ENCODE peak calls at places on chromosomes 7 and 10, in seven cellular contexts. I, F, Q, T, V, W and A are unnamed samples.
A peak's percentile ranks its signal among the peaks of the same experiment; 100 is the strongest.

GRCh38 chr7:30143748-30144251 is 9.0 kb downstream of the MTURN start:
- DNase-seq in F (no peak), T (no peak), Q (no peak), V (no peak), W (no peak), I (no peak), A (no peak)

GRCh38 chr7:99514050-99514449 is 9.6 kb downstream of the ZKSCAN5 start:
- DNase-seq in Q (no peak), V (no peak), I (no peak), W (no peak), T (no peak), F (no peak), A (no peak)

GRCh38 chr10:947881-948280 is 16.4 kb upstream of the LARP4B start:
- DNase-seq in I (no peak), T (no peak), V (no peak), F (no peak), W (no peak), Q (no peak), A (no peak)

GRCh38 chr7:1163121-1163520 is 3.1 kb upstream of the ZFAND2A start:
- DNase-seq in Q (no peak), W (no peak), F (no peak), I (no peak), V (no peak), T (no peak), A (no peak)

GRCh38 chr10:80412521-80412920 is 4.2 kb downstream of the PRXL2A start:
- DNase-seq in T (peak; percentile 97), F (no peak), V (no peak), I (no peak), Q (no peak), W (no peak), A (no peak)

GRCh38 chr7:116377721-116378120 is 121.8 kb upstream of the CAV2 start:
- DNase-seq in T (no peak), W (no peak), I (no peak), V (no peak), Q (no peak), F (no peak), A (no peak)

GRCh38 chr7:20831976-20832375 is 45.3 kb upstream of the SP8 start:
- DNase-seq in I (no peak), Q (no peak), V (no peak), T (no peak), W (no peak), F (no peak), A (peak; percentile 37)

GRCh38 chr7:2196381-2197378 is 36.1 kb downstream of the MAD1L1 start:
- DNase-seq in W (no peak), T (no peak), Q (no peak), I (no peak), V (no peak), F (no peak), A (no peak)

GRCh38 chr7:36011588-36011965 is 141.5 kb upstream of the EEPD1 start:
- DNase-seq in F (no peak), Q (no peak), T (no peak), I (no peak), W (no peak), V (no peak), A (peak; percentile 39)

GRCh38 chr10:100562008-100562672 is 26.4 kb downstream of the HIF1AN start:
- DNase-seq in V (peak; percentile 71), F (peak; percentile 16), W (peak; percentile 32), Q (peak; percentile 74), I (peak; percentile 94), T (peak; percentile 51), A (peak; percentile 82)

GRCh38 chr7:22202141-22202540 is 154.8 kb downstream of the RAPGEF5 start:
- DNase-seq in W (no peak), Q (no peak), I (peak; percentile 30), T (no peak), V (no peak), F (no peak), A (no peak)

GRCh38 chr7:75599244-75599771 is 107.2 kb downstream of the SPDYE5 start:
- DNase-seq in W (no peak), Q (no peak), T (peak; percentile 85), I (peak; percentile 92), V (no peak), F (no peak), A (peak; percentile 64)

GRCh38 chr7:42768037-42768436 is 143.8 kb downstream of the C7orf25 start:
- DNase-seq in W (no peak), T (no peak), F (no peak), I (no peak), Q (no peak), V (no peak), A (peak; percentile 48)

GRCh38 chr10:10803273-10803672 is 214.4 kb upstream of the CELF2 start:
- DNase-seq in W (no peak), V (no peak), Q (no peak), T (no peak), I (no peak), F (no peak), A (no peak)

DNA sequence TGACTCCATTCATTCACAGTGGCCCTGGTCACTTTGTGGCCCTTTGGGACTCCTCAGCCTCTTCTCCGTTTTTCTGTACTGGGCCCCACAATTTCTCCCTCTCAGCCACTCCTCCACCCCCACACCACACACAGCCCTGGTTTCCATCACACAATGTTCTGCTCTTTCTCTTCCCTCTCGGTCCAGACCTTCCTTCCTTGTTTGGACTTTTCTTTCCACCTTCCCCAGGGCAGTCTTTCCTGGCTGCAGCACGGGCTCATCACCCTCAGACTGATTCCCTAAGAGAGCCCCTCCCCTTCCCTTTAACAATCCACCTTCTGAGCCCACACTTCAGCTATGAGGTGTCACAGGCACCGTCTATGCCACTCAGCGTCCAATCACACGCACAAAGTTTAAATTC is 25.7 kb downstream of the CPXM2 start:
- DNase-seq in I (no peak), V (no peak), T (no peak), F (no peak), Q (no peak), W (no peak), A (no peak)
- TF ChIP-seq POLR2AphosphoS5 in I (no peak), V (no peak), T (no peak), F (no peak), Q (no peak), W (no peak), A (no peak)

DNA sequence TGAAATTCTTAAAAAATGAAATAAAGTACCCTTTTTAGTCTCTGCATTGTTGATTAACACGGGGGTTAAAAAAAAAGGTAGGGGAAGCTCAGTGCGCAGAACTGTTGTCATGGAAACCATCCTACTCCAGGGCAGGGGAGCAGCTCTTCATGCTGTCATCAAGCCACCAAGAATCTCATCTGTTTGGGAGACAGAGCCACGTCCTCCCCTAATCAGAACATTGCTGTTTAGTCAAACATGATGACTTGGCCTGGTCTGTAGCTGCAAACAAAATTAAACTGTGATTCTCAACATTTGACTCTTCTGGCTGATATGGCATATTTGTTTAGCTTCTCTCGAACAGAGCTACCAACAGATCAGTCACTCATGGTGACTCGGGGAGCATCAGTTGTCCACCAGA is 254.4 kb upstream of the KLF14 start:
- DNase-seq in T (no peak), I (peak; percentile 48), Q (no peak), F (no peak), W (no peak), V (no peak), A (peak; percentile 46)
- H3K79me2 ChIP-seq in T (no peaks in the 10 kb centered on the region), I (peaks cover 25% of the 10 kb centered on the region), Q (peaks cover 79% of the 10 kb centered on the region), F (no peaks in the 10 kb centered on the region), W (peaks cover 19% of the 10 kb centered on the region), V (no peaks in the 10 kb centered on the region), A (peaks cover 6% of the 10 kb centered on the region)

DNA sequence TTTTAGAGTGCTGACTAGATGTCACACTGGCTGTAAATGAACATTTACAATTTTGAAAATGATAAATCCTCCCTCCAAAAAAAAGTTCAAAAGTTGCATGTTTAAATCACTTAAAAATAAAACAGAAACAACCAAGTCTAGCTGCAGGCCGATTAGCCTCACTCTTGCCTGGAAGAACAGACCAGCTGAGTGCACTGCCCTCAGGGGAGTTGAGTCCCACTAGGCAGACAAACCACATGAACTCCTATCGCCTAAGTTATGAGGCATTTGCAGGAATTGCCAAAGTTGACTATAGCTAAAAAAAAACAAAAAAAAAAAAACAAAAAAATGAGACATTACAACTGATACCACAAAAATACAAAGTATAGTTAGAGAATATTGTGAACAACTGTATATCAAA is 510.0 kb downstream of the ANKRD7 start:
- DNase-seq in Q (no peak), T (no peak), V (no peak), I (no peak), W (no peak), F (no peak), A (no peak)
- TF ChIP-seq POLR2AphosphoS5 in Q (no peak), T (no peak), V (no peak), I (no peak), W (no peak), F (no peak), A (no peak)

DNA sequence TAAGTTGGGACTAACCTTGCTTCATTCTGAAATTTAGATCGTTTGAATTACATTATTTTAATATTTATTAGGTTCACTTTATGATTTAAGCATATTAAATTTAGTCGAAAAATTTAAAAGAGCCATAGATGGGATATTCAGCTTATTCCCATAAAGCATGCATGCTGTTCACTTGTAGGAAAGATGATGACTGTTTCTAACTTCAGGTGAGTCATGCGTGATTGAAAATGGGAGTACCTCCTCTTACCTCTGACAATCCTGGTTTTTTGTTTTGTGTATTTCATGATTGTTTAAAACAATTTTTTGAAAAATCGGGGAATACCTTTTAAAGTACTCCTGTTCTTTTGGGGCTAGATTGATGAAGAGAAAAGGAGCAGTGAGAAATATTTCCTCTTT is 1.4 kb downstream of the TNKS2 start:
- DNase-seq in Q (no peak), T (no peak), I (no peak), F (no peak), W (no peak), V (no peak), A (no peak)
- H3K79me2 ChIP-seq in Q (peaks cover 60% of the 10 kb centered on the region), T (peaks cover 60% of the 10 kb centered on the region), I (peaks cover 61% of the 10 kb centered on the region), F (peaks cover 30% of the 10 kb centered on the region), W (peaks cover 52% of the 10 kb centered on the region), V (peaks cover 72% of the 10 kb centered on the region), A (peaks cover 72% of the 10 kb centered on the region)

GRCh38 chr7:119377-120163 is 72.8 kb upstream of the FAM20C start:
- DNase-seq in F (no peak), V (no peak), Q (no peak), I (no peak), T (no peak), W (no peak), A (no peak)
- TF ChIP-seq POLR2AphosphoS5 in F (no peak), V (no peak), Q (no peak), I (no peak), T (no peak), W (no peak), A (no peak)